ENCODE peak calls at places on chromosomes 6 and 20, in six cellular contexts. I is IMR-90, E is mammary epithelial cell, G is H9, R is PC-9, N is hepatocyte. Y is an unnamed sample.

GRCh38 chr6:21873562-21873961 is 280.0 kb downstream of the SOX4 start:
- DNase-seq in G (no peak), I (peak), E (peak), R (no peak), N (no peak), Y (no peak)

GRCh38 chr6:30394139-30394538 is 49.2 kb downstream of the RPP21 start:
- DNase-seq in G (no peak), I (no peak), N (no peak), E (no peak), R (no peak), Y (no peak)

GRCh38 chr20:62369508-62370114 is 2.5 kb upstream of the LAMA5 start:
- DNase-seq in R (no peak), I (no peak), G (no peak), E (peak), N (no peak), Y (no peak)

GRCh38 chr6:112912351-112913101 is 565.4 kb downstream of the RFPL4B start:
- DNase-seq in G (no peak), E (no peak), N (peak), I (peak), R (no peak), Y (no peak)

GRCh38 chr6:170185175-170185970 is 105.5 kb downstream of the DLL1 start:
- DNase-seq in I (no peak), R (no peak), N (no peak), G (no peak), E (no peak), Y (no peak)

GRCh38 chr6:107598091-107598490 is 108.2 kb downstream of the SOBP start:
- DNase-seq in R (no peak), I (no peak), N (no peak), G (no peak), E (no peak), Y (no peak)

GRCh38 chr20:21522479-21523397 is 8.9 kb upstream of the NKX2-2 start:
- DNase-seq in N (no peak), G (peak), I (no peak), R (no peak), E (no peak), Y (no peak)

GRCh38 chr20:4919047-4919704 is 82.1 kb downstream of the SLC23A2 start:
- DNase-seq in R (no peak), E (no peak), G (no peak), I (no peak), N (no peak), Y (no peak)

GRCh38 chr6:56868687-56869086 is 86.2 kb upstream of the BEND6 start:
- DNase-seq in N (no peak), G (no peak), E (peak), I (peak), R (peak), Y (no peak)

GRCh38 chr6:21738180-21739094 is 144.9 kb downstream of the SOX4 start:
- DNase-seq in G (no peak), E (no peak), I (peak), N (no peak), R (peak), Y (peak)

GRCh38 chr6:159013229-159013628 is 13.2 kb upstream of the RSPH3 start:
- DNase-seq in E (no peak), I (no peak), G (no peak), R (no peak), N (no peak), Y (no peak)

GRCh38 chr6:166611631-166612030 is 15.4 kb downstream of the RPS6KA2 start:
- DNase-seq in E (no peak), I (no peak), G (no peak), R (peak), N (no peak), Y (no peak)

GRCh38 chr20:63101781-63102719 is 95.3 kb upstream of the BHLHE23 start:
- DNase-seq in G (peak), R (no peak), N (peak), E (peak), I (peak), Y (no peak)

GRCh38 chr6:38319259-38320255 is 320.2 kb downstream of the BTBD9 start:
- DNase-seq in N (no peak), G (peak), E (peak), I (peak), R (no peak), Y (peak)

GRCh38 chr6:111604259-111605099 is 1.2 kb downstream of the TRAF3IP2 start:
- DNase-seq in G (no peak), E (peak), N (peak), R (peak), I (peak), Y (peak)

GRCh38 chr6:111606620-111607115 is 990 bp upstream of the TRAF3IP2 start:
- DNase-seq in E (no peak), N (no peak), I (no peak), R (peak), G (no peak), Y (no peak)

GRCh38 chr6:111607279-111607678 is 1.6 kb upstream of the TRAF3IP2 start:
- DNase-seq in G (no peak), R (no peak), E (no peak), I (no peak), N (no peak), Y (no peak)

GRCh38 chr6:111603648-111604047 is 2.0 kb downstream of the TRAF3IP2 start:
- DNase-seq in I (peak), R (no peak), N (no peak), G (no peak), E (no peak), Y (no peak)

GRCh38 chr6:111605100-111605748 is 454 bp downstream of the TRAF3IP2 start:
- DNase-seq in G (peak), R (peak), N (peak), E (peak), I (peak), Y (peak)
- H2AFZ ChIP-seq in G (peak), R (peak), N (peak), E (peak), I (peak), Y (peak)

GRCh38 chr20:47139934-47140333 is 216.6 kb downstream of the ZMYND8 start:
- DNase-seq in G (no peak), R (peak), E (peak), I (no peak), N (peak), Y (peak)
- H3K27ac ChIP-seq in G (no peak), R (peak), E (no peak), I (no peak), N (peak), Y (peak)

GRCh38 chr6:20581070-20581469 is 46.8 kb downstream of the CDKAL1 start:
- DNase-seq in N (no peak), R (no peak), E (no peak), G (no peak), I (no peak), Y (no peak)
- H2AFZ ChIP-seq in N (no peak), R (no peak), E (no peak), G (no peak), I (no peak), Y (no peak)

GRCh38 chr6:41784581-41785171 is 2.8 kb upstream of the TOMM6 start:
- DNase-seq in I (no peak), R (peak), G (no peak), E (no peak), N (no peak), Y (peak)

GRCh38 chr6:41783106-41783780 is 2.7 kb downstream of the PRICKLE4 start:
- DNase-seq in R (no peak), N (no peak), E (no peak), G (no peak), I (no peak), Y (no peak)

GRCh38 chr6:41785689-41786450 is 1.6 kb upstream of the TOMM6 start:
- DNase-seq in I (no peak), E (no peak), R (no peak), N (peak), G (peak), Y (no peak)

GRCh38 chr6:41786451-41787218 is 859 bp upstream of the TOMM6 start:
- DNase-seq in E (peak), I (peak), N (peak), G (peak), R (peak), Y (peak)

DNA sequence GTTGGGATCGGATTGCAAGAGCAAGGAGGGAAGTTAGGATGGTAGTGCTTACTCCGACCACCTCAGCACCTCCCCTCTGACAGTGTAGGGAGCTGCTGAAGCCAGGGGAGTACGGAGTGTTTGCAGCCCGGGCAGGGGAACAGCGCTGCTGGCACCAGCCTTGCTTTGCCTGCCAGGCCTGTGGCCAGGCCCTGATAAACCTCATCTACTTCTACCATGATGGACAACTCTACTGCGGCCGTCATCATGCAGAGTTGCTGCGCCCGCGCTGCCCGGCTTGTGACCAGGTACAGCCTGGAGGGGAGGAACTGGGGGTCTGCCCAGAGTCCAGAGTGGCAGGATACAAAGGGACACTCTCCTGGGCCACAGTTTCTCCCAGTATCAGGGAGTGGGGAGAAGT is 2.2 kb upstream of the TOMM6 start:
- DNase-seq in N (no peak), R (no peak), I (no peak), E (no peak), G (no peak), Y (no peak)
- H3K27ac ChIP-seq in N (no peak), R (peak), I (no peak), E (no peak), G (no peak), Y (no peak)

DNA sequence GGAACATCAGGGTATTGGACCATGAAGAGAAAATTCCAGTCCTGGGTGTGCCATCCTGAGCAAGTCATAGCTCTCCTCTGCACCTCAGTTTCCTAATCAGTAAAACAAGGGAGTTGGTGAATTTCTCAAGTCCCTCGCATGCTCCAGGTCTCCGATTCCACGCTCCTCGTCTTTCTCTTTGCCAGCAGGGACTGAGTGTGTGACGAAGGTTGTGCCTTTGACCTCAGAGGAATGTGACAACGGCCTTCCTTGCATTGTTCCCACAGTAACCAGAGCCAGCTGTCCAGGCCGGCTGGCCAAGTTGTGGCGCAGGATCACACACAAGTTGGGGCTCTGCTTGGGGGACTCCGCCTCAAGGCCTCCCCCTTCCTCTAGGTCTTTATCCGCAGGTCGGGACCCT is 217.3 kb downstream of the ATXN1 start:
- DNase-seq in G (no peak), N (no peak), E (no peak), I (peak), R (no peak), Y (peak)
- H2AFZ ChIP-seq in G (no peak), N (no peak), E (no peak), I (peak), R (no peak), Y (peak)

DNA sequence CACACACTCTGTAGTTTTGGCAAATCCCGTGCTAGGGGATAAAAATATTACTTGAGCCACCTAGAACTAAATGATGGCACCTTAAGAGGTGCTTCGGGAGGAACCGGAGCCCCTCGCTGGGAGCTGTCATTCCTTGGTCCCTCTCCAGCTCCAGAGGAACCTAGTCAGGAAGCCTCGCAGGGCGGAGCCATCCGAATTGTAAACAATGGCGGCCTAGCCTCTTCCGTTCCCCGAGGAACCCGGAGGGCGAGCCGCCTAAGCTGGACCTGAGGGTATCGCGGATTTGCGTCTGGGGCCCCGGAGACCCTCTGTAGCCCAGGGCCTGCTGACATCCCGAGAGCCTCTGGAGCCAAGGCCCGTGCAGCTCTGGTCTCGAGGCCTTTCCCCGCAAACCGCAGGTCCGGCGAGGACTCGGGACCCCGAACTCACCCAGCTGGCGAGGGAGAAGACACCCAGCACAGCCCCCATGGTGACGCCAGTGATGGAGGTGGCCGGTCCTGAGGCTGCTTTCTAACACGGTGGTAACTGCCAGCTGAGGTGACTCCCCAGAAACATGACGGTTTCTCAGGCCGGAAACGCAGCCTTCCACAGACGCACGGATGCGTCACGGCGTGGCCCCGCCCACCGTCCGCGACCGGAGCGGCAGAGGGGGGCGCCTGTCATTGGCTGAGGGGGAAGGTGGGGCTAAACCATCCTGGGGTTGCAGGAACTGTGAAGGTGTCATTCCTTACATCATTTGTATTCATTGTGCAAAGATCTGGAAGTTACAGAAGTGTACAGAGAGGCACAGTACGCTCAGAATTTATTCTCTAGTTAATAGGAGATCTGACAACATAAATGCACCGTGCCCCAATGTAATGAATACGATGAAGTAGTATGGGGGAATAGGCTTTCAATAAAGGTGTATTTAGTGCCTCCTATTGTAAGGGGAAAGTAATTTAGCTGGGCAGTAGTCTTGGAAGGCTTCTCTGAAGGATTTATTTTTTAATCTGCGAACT is at the start of gene SERINC3:
- DNase-seq in E (peak), N (peak), R (peak), I (peak), G (peak), Y (peak)
- H3K27ac ChIP-seq in E (peak), N (peak), R (peak), I (peak), G (no peak), Y (peak)

GRCh38 chr6:147869223-147869600 is 360.7 kb downstream of the SAMD5 start:
- DNase-seq in G (no peak), E (no peak), N (no peak), R (no peak), I (no peak), Y (no peak)

GRCh38 chr6:147869869-147870268 is 361.4 kb downstream of the SAMD5 start:
- DNase-seq in R (no peak), G (no peak), N (no peak), E (no peak), I (no peak), Y (no peak)

GRCh38 chr6:147868493-147869222 is 360.2 kb downstream of the SAMD5 start:
- DNase-seq in G (no peak), R (no peak), N (no peak), I (peak), E (no peak), Y (no peak)

GRCh38 chr6:147872002-147872401 is 363.5 kb downstream of the SAMD5 start:
- DNase-seq in R (no peak), N (no peak), I (no peak), G (no peak), E (no peak), Y (no peak)

GRCh38 chr6:147870745-147871144 is 362.3 kb downstream of the SAMD5 start:
- DNase-seq in G (no peak), E (no peak), I (no peak), R (no peak), N (no peak), Y (no peak)
- H2AFZ ChIP-seq in G (no peak), E (no peak), I (no peak), R (no peak), N (no peak), Y (no peak)

GRCh38 chr6:46016063-46016608 is 476 bp upstream of the CLIC5 start:
- DNase-seq in G (no peak), N (no peak), E (no peak), I (no peak), R (no peak), Y (no peak)

GRCh38 chr6:46013639-46014038 is 2.0 kb downstream of the CLIC5 start:
- DNase-seq in I (no peak), G (no peak), N (no peak), R (no peak), E (no peak), Y (no peak)

GRCh38 chr6:46014054-46014453 is 1.6 kb downstream of the CLIC5 start:
- DNase-seq in E (no peak), G (no peak), N (no peak), R (no peak), I (no peak), Y (no peak)

GRCh38 chr6:46014511-46015118 is 1.0 kb downstream of the CLIC5 start:
- DNase-seq in G (peak), N (peak), E (no peak), I (no peak), R (no peak), Y (no peak)

DNA sequence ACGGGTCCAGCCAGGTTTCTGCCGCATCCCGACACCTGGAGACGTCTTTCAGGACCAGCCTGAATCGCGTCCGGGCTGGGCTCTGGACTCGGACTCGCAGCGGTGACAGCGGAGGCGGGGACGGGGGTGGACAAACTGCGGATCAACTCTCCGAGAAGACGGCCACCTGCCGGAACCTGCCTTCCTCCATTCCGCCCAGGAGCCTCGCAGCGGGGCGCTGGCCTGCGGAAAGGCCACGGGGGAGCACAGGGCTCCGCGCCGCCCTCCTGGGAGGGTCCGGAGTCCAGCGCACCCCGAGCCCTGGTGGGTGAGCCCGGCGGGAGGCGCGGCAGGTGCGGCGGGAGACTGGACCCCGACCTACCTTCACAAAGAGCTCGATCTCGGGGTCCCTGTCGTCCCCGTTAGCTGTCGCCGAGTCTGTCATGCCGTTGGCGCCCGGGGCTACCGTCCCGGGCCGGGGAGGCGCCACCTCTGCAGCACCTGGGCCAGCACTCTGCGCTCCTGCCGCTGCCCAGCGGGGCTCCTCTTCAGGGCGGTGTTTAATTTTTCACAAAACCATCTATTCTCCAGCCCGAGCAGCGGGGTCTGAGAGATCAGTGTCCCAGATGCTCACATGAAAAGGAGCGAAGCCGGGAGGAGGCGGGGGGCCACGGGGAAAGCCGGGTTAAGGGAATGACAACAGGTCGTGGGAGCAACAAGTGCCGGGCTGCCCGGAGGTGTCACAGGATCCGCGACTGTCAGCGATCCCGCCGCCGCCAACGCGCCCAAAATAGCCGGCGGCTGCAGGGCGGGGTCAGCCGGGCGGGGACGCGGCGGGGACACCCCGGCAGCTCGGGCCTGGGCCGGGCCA is at the start of gene CLIC5:
- DNase-seq in I (no peak), G (peak), E (no peak), N (peak), R (no peak), Y (peak)
- H3K27ac ChIP-seq in I (no peak), G (no peak), E (no peak), N (peak), R (no peak), Y (no peak)

GRCh38 chr20:50482396-50482890 is 27.7 kb upstream of the PTPN1 start:
- DNase-seq in G (no peak), R (no peak), N (no peak), E (no peak), I (no peak), Y (no peak)
- H2AFZ ChIP-seq in G (no peak), R (no peak), N (no peak), E (no peak), I (no peak), Y (no peak)

GRCh38 chr20:36152266-36152665 is 2.3 kb upstream of the EPB41L1 start:
- DNase-seq in I (no peak), R (no peak), E (no peak), G (no peak), N (no peak), Y (no peak)
- H3K27ac ChIP-seq in I (no peak), R (no peak), E (no peak), G (no peak), N (no peak), Y (no peak)